ENCODE peak calls at places on chromosomes 11 and 22, in six cellular contexts. U is AG04450; O is small intestine; W is neural crest cell; A is stimulated activated effector memory CD8-positive, alpha-beta T cell treated with anti-CD3 and anti-CD28 coated beads, Interleukin-12 subunit alpha, Interleukin-12 subunit beta, amount 100 ng/mL, for 72 hours; E is HEK293T. L is an unnamed sample.

GRCh38 chr11:8832571-8833260 is 78.3 kb upstream of the AKIP1 start:
- DNase-seq in U (peak; percentile 66), O (no peak), W (no peak), A (no peak), E (no peak), L (no peak)

GRCh38 chr22:31036671-31037550 is 44.2 kb upstream of the SMTN start:
- DNase-seq in U (no peak), O (peak; percentile 85), W (no peak), A (no peak), E (no peak), L (no peak)

GRCh38 chr22:35452351-35452781 is 52.4 kb downstream of the MCM5 start:
- DNase-seq in U (no peak), O (peak; percentile 81), W (no peak), A (no peak), E (no peak), L (no peak)

GRCh38 chr22:44074286-44074984 is 50.3 kb downstream of the PARVB start:
- DNase-seq in U (no peak), O (no peak), W (no peak), A (no peak), E (no peak), L (no peak)

GRCh38 chr11:70759846-70760245 is 361.5 kb downstream of the CTTN start:
- DNase-seq in U (no peak), O (no peak), W (no peak), A (no peak), E (no peak), L (no peak)

GRCh38 chr22:36590441-36591056 is 61.6 kb upstream of the EIF3D start:
- DNase-seq in U (no peak), O (no peak), W (no peak), A (no peak), E (no peak), L (no peak)

GRCh38 chr22:24465566-24465965 is 29.6 kb upstream of the UPB1 start:
- DNase-seq in U (peak; percentile 58), O (no peak), W (no peak), A (no peak), E (no peak), L (no peak)

GRCh38 chr22:49906799-49907290 is 11.4 kb downstream of the ALG12 start:
- DNase-seq in U (no peak), O (no peak), W (no peak), A (no peak), E (no peak), L (no peak)

GRCh38 chr11:93216511-93217121 is 18.8 kb upstream of the SLC36A4 start:
- DNase-seq in U (no peak), O (peak; percentile 40), W (no peak), A (no peak), E (no peak), L (no peak)